ENCODE peak calls at places on chromosomes 5 and 9, in nine cellular contexts. Z is activated naive CD8-positive, alpha-beta T cell treated with anti-CD3 and anti-CD28 coated beads, Interleukin-2, amount 50 U/mL, for 16 hours; S is breast epithelium; L is HCT116; R is non-pigmented ciliary epithelial cell; W is activated CD8-positive, alpha-beta memory T cell treated with anti-CD3 and anti-CD28 coated beads for 24 hours; H is GM03348; Y is lung; G is bronchial epithelial cell. O is an unnamed sample.

GRCh38 chr5:135204151-135204600 is 170.1 kb upstream of the PITX1 start:
- DNase-seq in H (no peak), L (no peak), Y (no peak), R (no peak), S (no peak), Z (no peak), G (no peak), W (no peak), O (no peak)

GRCh38 chr5:176844706-176845391 is 34.5 kb downstream of the UNC5A start:
- DNase-seq in Y (no peak), S (no peak), W (no peak), L (no peak), Z (no peak), G (no peak), H (peak), R (no peak), O (peak)

GRCh38 chr5:121366515-121366914 is 485.2 kb upstream of the FTMT start:
- DNase-seq in W (no peak), S (no peak), R (peak), Z (no peak), G (peak), Y (no peak), H (no peak), L (no peak), O (peak)

GRCh38 chr5:142324377-142324870 is 397 bp downstream of the SPRY4 start:
- DNase-seq in W (no peak), Z (no peak), Y (no peak), H (peak), R (no peak), L (no peak), G (no peak), S (no peak), O (no peak)

GRCh38 chr9:211557-211956 is 3.1 kb upstream of the DOCK8 start:
- DNase-seq in S (no peak), H (no peak), W (no peak), L (no peak), R (no peak), Z (no peak), G (peak), Y (no peak), O (no peak)

GRCh38 chr5:172901012-172901780 is 58.0 kb upstream of the RPL26L1 start:
- DNase-seq in Z (no peak), S (no peak), R (peak), H (no peak), L (no peak), G (no peak), Y (no peak), W (no peak), O (peak)

GRCh38 chr5:172952034-172952511 is 7.2 kb upstream of the RPL26L1 start:
- DNase-seq in G (no peak), S (no peak), W (no peak), Y (no peak), R (no peak), Z (no peak), L (no peak), H (peak), O (no peak)

GRCh38 chr5:126858441-126858840 is 81.5 kb downstream of the LMNB1 start:
- DNase-seq in Z (no peak), R (no peak), G (no peak), S (no peak), L (no peak), W (no peak), Y (no peak), H (no peak), O (no peak)

GRCh38 chr9:106432631-106433030 is 430.3 kb upstream of the ZNF462 start:
- DNase-seq in L (no peak), Y (no peak), S (no peak), Z (no peak), W (no peak), G (peak), H (no peak), R (no peak), O (peak)

GRCh38 chr5:178464431-178465048 is 125.7 kb downstream of the COL23A1 start:
- DNase-seq in H (no peak), Z (no peak), G (no peak), W (no peak), Y (no peak), L (no peak), R (no peak), S (no peak), O (no peak)

GRCh38 chr5:125372694-125373621 is 626.5 kb upstream of the ZNF608 start:
- DNase-seq in G (peak), S (no peak), Y (no peak), L (no peak), Z (no peak), H (peak), W (no peak), R (peak), O (peak)

GRCh38 chr9:36187414-36187813 is 3.3 kb upstream of the CLTA start:
- DNase-seq in W (no peak), Z (no peak), L (no peak), R (no peak), S (no peak), H (peak), G (peak), Y (no peak), O (peak)

GRCh38 chr9:101035098-101035497 is 6.6 kb downstream of the PLPPR1 start:
- DNase-seq in Y (no peak), Z (no peak), S (no peak), G (no peak), W (no peak), L (no peak), H (no peak), R (no peak), O (no peak)

GRCh38 chr5:173920866-173921265 is 32.7 kb downstream of the CPEB4 start:
- DNase-seq in L (no peak), G (no peak), W (no peak), H (no peak), Z (no peak), S (no peak), Y (no peak), R (no peak), O (peak)

O was measured in kidney tubule cell.